ENCODE peak calls at places on chromosome 21, in five cellular contexts. S is astrocyte, B is ovary, D is body of pancreas, Y is A673. M is an unnamed sample.
A peak's percentile ranks its signal among the peaks of the same experiment; 100 is the strongest.

GRCh38 chr21:42182713-42183371 is 36.1 kb upstream of the ABCG1 start:
- DNase-seq in D (no peak), S (no peak), Y (no peak), B (no peak), M (no peak)

GRCh38 chr21:15332572-15332971 is 267.8 kb upstream of the NRIP1 start:
- DNase-seq in Y (no peak), B (no peak), D (no peak), S (no peak), M (no peak)

GRCh38 chr21:39804264-39804663 is 59.3 kb downstream of the IGSF5 start:
- DNase-seq in Y (no peak), B (no peak), S (no peak), D (no peak), M (no peak)

GRCh38 chr21:41360072-41360821 is 1.6 kb upstream of the MX2 start:
- DNase-seq in Y (no peak), B (no peak), D (peak; percentile 84), S (peak; percentile 43), M (no peak)

GRCh38 chr21:24514081-24514733 is 1093.1 kb downstream of the MRPL39 start:
- DNase-seq in S (no peak), Y (peak; percentile 3), B (no peak), D (no peak), M (no peak)

GRCh38 chr21:42311816-42312625 is 3.2 kb downstream of the TFF3 start:
- DNase-seq in B (no peak), D (peak; percentile 54), S (no peak), Y (no peak), M (no peak)

GRCh38 chr21:28375708-28376385 is 616.8 kb downstream of the LTN1 start:
- DNase-seq in S (peak; percentile 57), D (no peak), Y (no peak), B (no peak), M (peak; percentile 90)

GRCh38 chr21:46122758-46123683 is 25.1 kb downstream of the COL6A2 start:
- DNase-seq in D (peak; percentile 0), S (no peak), Y (no peak), B (peak; percentile 13), M (no peak)

GRCh38 chr21:19607983-19608668 is 1204.5 kb upstream of the TMPRSS15 start:
- DNase-seq in Y (no peak), S (no peak), D (peak; percentile 39), B (no peak), M (no peak)

GRCh38 chr21:15742052-15742451 is 12.3 kb downstream of the USP25 start:
- DNase-seq in S (peak; percentile 12), B (no peak), D (no peak), Y (no peak), M (no peak)

GRCh38 chr21:20721151-20721550 is 277.1 kb upstream of the NCAM2 start:
- DNase-seq in S (peak; percentile 43), B (no peak), Y (no peak), D (no peak), M (no peak)

GRCh38 chr21:16071082-16071481 is 341.3 kb downstream of the USP25 start:
- DNase-seq in B (peak; percentile 35), S (peak; percentile 93), D (no peak), Y (peak; percentile 60), M (no peak)

GRCh38 chr21:42503711-42504110 is 7.7 kb upstream of the RSPH1 start:
- DNase-seq in S (no peak), Y (no peak), D (no peak), B (no peak), M (no peak)

GRCh38 chr21:29827236-29827635 is 112.6 kb downstream of the GRIK1 start:
- DNase-seq in S (no peak), B (no peak), Y (no peak), D (no peak), M (no peak)

GRCh38 chr21:16954787-16955186 is 558.1 kb upstream of the CXADR start:
- DNase-seq in D (no peak), S (no peak), Y (no peak), B (no peak), M (no peak)

GRCh38 chr21:42669069-42669468 is 15.6 kb downstream of the PDE9A start:
- DNase-seq in Y (no peak), S (no peak), B (peak; percentile 65), D (no peak), M (no peak)

GRCh38 chr21:25862596-25862995 is 127.8 kb downstream of the GABPA start:
- DNase-seq in S (peak; percentile 12), D (peak; percentile 13), Y (peak; percentile 56), B (no peak), M (no peak)

GRCh38 chr21:42431196-42431595 is 27.5 kb downstream of the UBASH3A start:
- DNase-seq in D (peak; percentile 45), S (no peak), B (no peak), Y (no peak), M (no peak)

GRCh38 chr21:28419110-28419509 is 573.6 kb downstream of the LTN1 start:
- DNase-seq in B (no peak), Y (no peak), S (peak; percentile 81), D (no peak), M (no peak)

GRCh38 chr21:26443867-26444266 is 129.2 kb downstream of the CYYR1 start:
- DNase-seq in B (no peak), D (no peak), Y (no peak), S (peak; percentile 81), M (no peak)

GRCh38 chr21:26405735-26406361 is 167.2 kb downstream of the CYYR1 start:
- DNase-seq in Y (peak; percentile 59), D (no peak), B (no peak), S (peak; percentile 88), M (peak; percentile 29)

GRCh38 chr21:46065215-46065992 is 32.5 kb upstream of the COL6A2 start:
- DNase-seq in D (peak; percentile 28), B (peak; percentile 63), S (peak; percentile 76), Y (no peak), M (no peak)

DNA sequence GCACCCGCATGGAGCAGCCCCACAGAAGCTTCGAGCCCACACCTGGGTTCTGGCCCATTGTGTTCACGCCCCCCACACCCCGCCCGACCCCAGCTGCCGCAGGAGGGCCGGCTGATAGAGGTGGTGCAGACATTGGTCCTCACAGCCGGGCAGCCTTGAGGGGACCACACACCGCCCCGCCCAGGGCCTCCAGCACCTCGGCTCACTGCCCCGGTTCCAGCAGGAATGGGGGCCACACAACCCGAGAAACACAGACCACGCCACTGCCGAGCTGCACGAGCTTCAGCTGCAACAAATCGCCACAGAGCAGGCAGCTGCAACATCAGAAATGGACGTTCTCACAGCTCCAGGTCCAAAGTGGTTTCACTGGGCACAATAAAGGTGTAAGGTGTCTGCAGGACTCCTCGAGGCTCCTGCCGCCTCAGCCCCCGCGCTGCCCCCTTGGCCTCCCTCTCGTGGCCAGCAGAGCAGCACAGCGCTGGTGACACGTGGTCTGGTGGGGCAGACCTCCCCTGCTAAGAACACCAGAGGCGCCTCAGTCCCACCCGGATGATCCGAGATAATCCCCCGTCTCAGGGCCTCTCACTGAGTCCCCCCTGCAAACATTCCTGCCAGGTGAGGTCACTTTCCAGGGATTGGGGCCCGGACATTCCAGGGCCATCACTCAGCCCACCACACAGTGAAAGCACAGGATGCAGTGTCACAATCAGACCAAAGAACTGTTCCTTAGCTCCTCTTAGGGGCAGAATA is 62.3 kb upstream of the ADARB1 start:
- DNase-seq in S (peak; percentile 85), Y (peak; percentile 52), B (peak; percentile 12), D (peak; percentile 9), M (peak; percentile 48)
- TF ChIP-seq CTCF in S (peak; percentile 9), Y (no peak), B (no peak), D (no peak), M (peak; percentile 13)

GRCh38 chr21:35027558-35028450 is 21.3 kb downstream of the RUNX1 start:
- DNase-seq in S (no peak), B (no peak), D (no peak), Y (no peak), M (no peak)

GRCh38 chr21:35025206-35026152 is 23.6 kb downstream of the RUNX1 start:
- DNase-seq in D (no peak), B (no peak), Y (no peak), S (no peak), M (no peak)

GRCh38 chr21:35026153-35026499 is 23.0 kb downstream of the RUNX1 start:
- DNase-seq in S (peak; percentile 68), Y (no peak), B (no peak), D (no peak), M (no peak)

GRCh38 chr21:35028451-35028757 is 20.7 kb downstream of the RUNX1 start:
- DNase-seq in Y (no peak), B (no peak), S (no peak), D (no peak), M (no peak)

DNA sequence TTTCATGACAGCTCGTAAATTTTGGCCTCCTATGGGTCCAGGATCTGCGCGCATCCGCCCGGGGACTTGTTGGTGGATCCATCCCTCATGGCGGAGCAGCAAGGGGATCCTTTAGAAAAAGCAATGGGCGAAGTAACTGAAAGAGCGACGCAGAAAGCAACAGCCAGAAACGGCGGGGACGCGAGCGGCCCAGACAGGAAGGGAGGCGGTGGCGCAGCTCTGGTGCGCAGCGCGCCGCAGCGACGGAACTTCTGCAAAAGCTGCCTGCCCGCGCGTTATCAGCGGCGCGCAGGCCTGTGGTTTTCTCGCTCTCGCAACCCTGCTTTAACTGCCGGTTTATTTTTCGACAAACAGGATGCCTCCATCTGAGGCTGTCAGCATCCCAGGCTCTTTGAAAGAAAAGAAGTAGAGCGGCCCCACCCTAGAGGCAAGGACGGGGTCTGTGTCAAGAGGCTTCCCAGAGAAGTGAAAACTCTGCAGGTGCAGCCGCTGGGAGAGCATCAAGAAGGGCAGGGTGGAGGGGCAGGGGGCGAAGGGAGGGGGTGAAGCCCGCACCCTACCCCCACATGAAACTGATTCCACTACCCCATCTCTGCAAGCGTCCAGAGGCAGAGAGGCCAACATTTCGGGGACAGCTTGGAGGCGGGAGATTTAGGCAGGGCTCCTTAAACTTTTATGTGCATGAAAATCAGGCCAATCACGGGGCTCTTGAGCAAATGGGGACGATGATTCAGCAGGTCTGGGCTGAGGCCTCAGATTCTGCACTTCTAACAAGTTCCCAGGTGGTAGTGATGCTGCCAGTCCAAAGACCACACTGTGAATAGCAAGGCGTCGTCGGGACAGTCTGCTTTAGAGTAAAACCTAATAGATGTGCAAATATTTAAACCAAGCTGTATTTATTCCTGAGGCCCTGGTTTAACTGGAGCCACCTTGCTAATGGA is 22.2 kb downstream of the RUNX1 start:
- DNase-seq in Y (no peak), D (peak; percentile 38), B (peak; percentile 21), S (peak; percentile 67), M (no peak)
- H3K4me3 ChIP-seq in Y (no peak overlapping the region), D (no peak overlapping the region), B (no peak overlapping the region), S (peak overlapping the region; percentile 47), M (peak overlapping the region; percentile 17)

DNA sequence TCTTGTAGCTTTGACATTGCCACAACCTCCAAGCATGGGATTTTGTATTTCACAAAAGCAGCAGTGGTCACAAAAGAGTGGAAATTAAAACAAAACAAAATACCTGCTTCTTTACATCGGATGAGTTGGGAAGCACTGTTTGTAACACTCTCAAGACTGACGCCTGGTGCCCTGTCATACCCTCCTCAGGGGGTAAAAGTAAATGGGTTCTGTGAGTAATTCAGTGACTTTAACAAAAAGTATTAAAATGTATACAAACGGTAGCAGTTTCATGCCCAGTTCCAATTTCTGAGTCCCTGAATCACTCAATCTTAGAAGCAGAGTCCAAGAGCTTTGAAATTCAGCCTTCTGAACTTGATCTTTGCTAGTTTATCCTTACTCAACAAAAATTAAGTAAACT is 152.5 kb downstream of the TIAM1 start:
- DNase-seq in Y (no peak), S (no peak), B (no peak), D (no peak), M (no peak)
- TF ChIP-seq CTCF in Y (no peak), S (no peak), B (no peak), D (no peak), M (no peak)

DNA sequence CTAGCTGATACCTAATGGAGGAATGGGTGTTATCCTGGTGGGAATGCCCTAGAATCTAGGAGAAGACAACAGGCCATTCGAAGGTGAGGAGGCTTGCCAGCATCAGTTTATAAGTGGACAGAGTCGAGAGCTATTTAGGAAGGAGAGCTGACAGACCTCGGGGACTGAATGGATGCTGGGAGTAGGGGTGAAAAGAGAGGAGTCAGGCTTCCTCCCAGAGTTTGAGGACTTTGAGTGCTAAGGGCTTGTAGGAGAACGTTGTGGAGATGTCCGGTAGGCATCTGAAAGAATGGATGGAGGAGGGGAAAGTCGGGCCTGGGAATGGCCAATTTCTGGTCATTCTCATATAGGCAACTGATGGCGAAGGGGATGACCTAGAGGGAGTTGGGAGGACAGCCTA is 155.1 kb downstream of the DYRK1A start:
- DNase-seq in B (no peak), Y (no peak), S (no peak), D (no peak), M (no peak)
- H3K4me3 ChIP-seq in B (no peak overlapping the region), Y (no peak overlapping the region), S (no peak overlapping the region), D (no peak overlapping the region), M (no peak overlapping the region)

M was measured in epithelial cell of proximal tubule.